ENCODE peak calls at places on chromosomes 6 and 20, in six cellular contexts. J, L, R, A, N and F are unnamed samples.

GRCh38 chr6:92496527-92496926 is 922.8 kb downstream of the EPHA7 start:
- DNase-seq in J (no peak), L (no peak), R (no peak), A (no peak), N (no peak), F (no peak)

GRCh38 chr6:158752613-158753012 is 66.6 kb downstream of the EZR start:
- DNase-seq in J (no peak), L (peak), R (no peak), A (no peak), N (peak), F (no peak)

GRCh38 chr20:63292292-63292701 is 689 bp upstream of the COL20A1 start:
- DNase-seq in J (no peak), L (no peak), R (no peak), A (no peak), N (no peak), F (no peak)

GRCh38 chr6:148317051-148317450 is 25.6 kb upstream of the SASH1 start:
- DNase-seq in J (no peak), L (no peak), R (no peak), A (no peak), N (no peak), F (no peak)

GRCh38 chr6:111842891-111843290 is 30.4 kb downstream of the FYN start:
- DNase-seq in J (no peak), L (no peak), R (no peak), A (no peak), N (no peak), F (no peak)

GRCh38 chr6:6494677-6495076 is 93.8 kb upstream of the LY86 start:
- DNase-seq in J (peak), L (peak), R (no peak), A (peak), N (no peak), F (no peak)

GRCh38 chr20:38601216-38602184 is at the start of gene ARHGAP40:
- DNase-seq in J (no peak), L (no peak), R (no peak), A (no peak), N (no peak), F (no peak)

GRCh38 chr6:36897629-36898028 is 11.9 kb downstream of the C6orf89 start:
- DNase-seq in J (peak), L (no peak), R (no peak), A (no peak), N (no peak), F (peak)

GRCh38 chr6:710601-711571 is 17.9 kb upstream of the EXOC2 start:
- DNase-seq in J (peak), L (peak), R (peak), A (peak), N (peak), F (peak)

GRCh38 chr20:10316582-10316981 is 98.0 kb downstream of the SNAP25 start:
- DNase-seq in J (peak), L (no peak), R (no peak), A (no peak), N (no peak), F (no peak)

GRCh38 chr20:45268531-45268930 is 14.2 kb upstream of the SLPI start:
- DNase-seq in J (peak), L (no peak), R (no peak), A (no peak), N (no peak), F (no peak)

GRCh38 chr6:123768939-123769338 is 34.7 kb upstream of the NKAIN2 start:
- DNase-seq in J (no peak), L (no peak), R (no peak), A (no peak), N (no peak), F (no peak)
- H3K27ac ChIP-seq in J (no peak), L (no peak), R (no peak), A (no peak), N (no peak), F (no peak)

GRCh38 chr6:14880717-14881116 is 365.2 kb upstream of the JARID2 start:
- DNase-seq in J (no peak), L (no peak), R (no peak), A (no peak), N (no peak), F (no peak)
- H3K27ac ChIP-seq in J (peak), L (peak), R (no peak), A (no peak), N (no peak), F (no peak)

GRCh38 chr6:15037253-15037652 is 208.6 kb upstream of the JARID2 start:
- DNase-seq in J (no peak), L (no peak), R (no peak), A (no peak), N (no peak), F (no peak)
- H3K27ac ChIP-seq in J (no peak), L (peak), R (no peak), A (no peak), N (no peak), F (no peak)

DNA sequence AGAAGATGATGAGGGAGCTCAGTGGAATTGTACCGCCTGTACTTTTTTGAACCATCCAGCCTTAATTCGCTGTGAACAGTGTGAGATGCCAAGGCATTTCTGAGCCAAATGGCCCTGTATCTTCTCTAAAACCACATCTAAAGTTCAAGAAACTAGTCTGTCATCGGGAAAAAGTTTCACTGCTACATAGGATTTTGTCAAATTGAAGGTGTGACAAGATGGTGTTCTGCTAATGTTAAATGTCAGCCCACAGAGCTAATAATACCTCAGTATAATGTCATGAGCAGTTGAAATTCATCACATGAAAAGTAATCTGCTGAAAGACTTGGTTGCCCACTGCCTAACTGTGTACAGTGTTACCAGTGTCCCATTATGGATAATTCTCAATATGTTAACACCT is 9.6 kb downstream of the SUMO4 start:
- DNase-seq in J (no peak), L (no peak), R (no peak), A (no peak), N (no peak), F (no peak)
- H3K27ac ChIP-seq in J (no peak), L (peak), R (no peak), A (no peak), N (no peak), F (no peak)